ENCODE peak calls at places on chromosomes 7 and 10, in five cellular contexts. K is colonic mucosa, J is sigmoid colon, W is GM10248, T is spleen. A is an unnamed sample.

GRCh38 chr7:55099086-55099831 is 80.4 kb downstream of the EGFR start:
- DNase-seq in W (no peak), K (no peak), T (no peak), J (no peak), A (no peak)

GRCh38 chr7:55018361-55019328 is at the start of gene EGFR:
- DNase-seq in K (peak; percentile 89), W (peak; percentile 34), J (peak; percentile 94), T (peak; percentile 81), A (no peak)

GRCh38 chr10:108598320-108598695 is 1325.0 kb downstream of the XPNPEP1 start:
- DNase-seq in W (no peak), T (no peak), J (no peak), K (no peak), A (no peak)

GRCh38 chr10:18071591-18071990 is 68.6 kb upstream of the CACNB2 start:
- DNase-seq in K (no peak), J (no peak), T (no peak), W (no peak), A (no peak)

GRCh38 chr10:51397695-51398094 is 301.7 kb downstream of the CSTF2T start:
- DNase-seq in K (peak; percentile 82), J (peak; percentile 73), T (no peak), W (no peak), A (no peak)

GRCh38 chr7:158607563-158607962 is 19.9 kb upstream of the PTPRN2 start:
- DNase-seq in W (no peak), J (no peak), K (no peak), T (no peak), A (no peak)

GRCh38 chr10:44463511-44464121 is 78.7 kb upstream of the CXCL12 start:
- DNase-seq in T (no peak), W (no peak), K (no peak), J (no peak), A (no peak)

GRCh38 chr10:131127610-131128009 is 183.9 kb downstream of the TCERG1L start:
- DNase-seq in T (peak; percentile 64), J (no peak), K (no peak), W (no peak), A (no peak)

GRCh38 chr7:74223711-74224510 is 14.1 kb downstream of the LAT2 start:
- DNase-seq in T (no peak), J (no peak), K (peak; percentile 56), W (no peak), A (no peak)

GRCh38 chr7:149625339-149625946 is 127.8 kb upstream of the ZNF746 start:
- DNase-seq in T (peak; percentile 88), J (peak; percentile 81), K (peak; percentile 67), W (peak; percentile 73), A (peak; percentile 65)

GRCh38 chr10:120422459-120422858 is 34.6 kb upstream of the PLPP4 start:
- DNase-seq in K (no peak), T (no peak), W (no peak), J (no peak), A (no peak)

GRCh38 chr7:2315787-2316186 is 1.5 kb upstream of the SNX8 start:
- DNase-seq in T (no peak), W (no peak), K (no peak), J (no peak), A (no peak)

GRCh38 chr10:98033515-98033914 is 3.1 kb upstream of the CRTAC1 start:
- DNase-seq in K (no peak), W (no peak), J (no peak), T (no peak), A (no peak)

GRCh38 chr7:42692609-42693008 is 219.3 kb downstream of the C7orf25 start:
- DNase-seq in J (no peak), T (no peak), K (no peak), W (no peak), A (no peak)

GRCh38 chr10:14527134-14527780 is 196.5 kb upstream of the FRMD4A start:
- DNase-seq in W (no peak), J (no peak), T (no peak), K (no peak), A (no peak)

GRCh38 chr7:90931996-90932912 is 332.0 kb upstream of the FZD1 start:
- DNase-seq in J (no peak), K (no peak), T (no peak), W (peak; percentile 69), A (no peak)

GRCh38 chr7:132270517-132270916 is 305.8 kb downstream of the PLXNA4 start:
- DNase-seq in T (no peak), J (no peak), K (no peak), W (no peak), A (no peak)

GRCh38 chr7:50718876-50719275 is 63.8 kb downstream of the GRB10 start:
- DNase-seq in W (no peak), K (no peak), J (no peak), T (no peak), A (no peak)

GRCh38 chr7:50720295-50720694 is 62.4 kb downstream of the GRB10 start:
- DNase-seq in W (no peak), K (no peak), J (no peak), T (no peak), A (no peak)

GRCh38 chr7:50723888-50724287 is 58.8 kb downstream of the GRB10 start:
- DNase-seq in K (no peak), J (no peak), T (no peak), W (no peak), A (no peak)

GRCh38 chr7:50721160-50721559 is 61.5 kb downstream of the GRB10 start:
- DNase-seq in T (no peak), K (no peak), W (no peak), J (peak; percentile 75), A (no peak)

DNA sequence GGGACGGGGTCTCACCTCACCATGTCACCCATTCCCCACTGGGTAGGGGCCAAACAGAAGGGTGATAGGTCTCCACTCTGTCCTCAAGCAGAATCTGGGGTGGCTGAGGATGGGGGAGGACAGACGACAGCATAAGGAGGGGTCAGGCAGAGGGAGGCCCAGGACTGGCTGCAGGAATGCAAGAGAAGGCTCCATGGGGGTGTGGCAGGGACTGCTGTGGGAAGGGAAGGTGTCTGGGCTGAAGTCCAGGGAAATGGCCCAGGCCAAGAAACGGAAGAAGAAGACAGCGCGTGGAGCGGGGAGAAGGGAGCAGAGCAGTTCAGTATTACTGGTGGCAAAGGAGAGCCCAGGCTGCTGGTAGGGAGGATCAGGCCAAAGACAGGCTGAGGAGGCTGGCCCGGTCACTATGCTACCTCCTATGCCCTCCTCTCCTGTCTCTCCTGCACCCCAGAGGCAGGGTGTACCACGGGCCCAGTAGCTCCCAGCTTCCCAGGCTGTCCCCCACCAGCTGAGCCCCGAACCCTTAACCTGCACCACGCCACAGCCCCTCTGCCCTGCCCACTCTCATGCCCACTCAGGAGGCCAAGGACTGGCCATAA is 60.9 kb downstream of the GRB10 start:
- DNase-seq in J (no peak), T (peak; percentile 56), K (peak; percentile 45), W (no peak), A (peak; percentile 62)
- TF ChIP-seq CTCF in J (no peak), T (no peak), K (no peak), W (no peak), A (no peak)

DNA sequence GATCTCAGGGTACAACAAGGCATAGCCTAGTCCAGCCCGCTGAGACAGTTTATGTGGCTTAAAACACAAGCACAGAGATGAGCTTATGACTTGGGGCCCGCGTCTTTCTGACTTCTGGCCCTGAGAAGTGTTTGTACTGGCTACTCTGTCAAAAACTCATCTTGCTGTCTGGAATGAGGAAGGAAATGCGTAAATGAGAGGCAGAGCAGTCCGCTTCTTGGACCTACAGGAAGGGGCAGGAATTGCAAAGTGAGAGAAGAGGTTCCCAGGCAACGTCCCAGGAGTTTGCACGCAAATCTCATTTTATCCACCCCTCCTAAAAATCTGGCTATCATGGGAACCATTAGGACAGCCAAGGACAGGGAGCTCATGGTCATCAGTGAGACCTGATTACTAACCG is 5.5 kb downstream of the ANXA11 start:
- DNase-seq in J (no peak), K (peak; percentile 58), T (no peak), W (no peak), A (no peak)
- TF ChIP-seq CTCF in J (peak; percentile 12), K (no peak), T (peak; percentile 62), W (no peak), A (no peak)

DNA sequence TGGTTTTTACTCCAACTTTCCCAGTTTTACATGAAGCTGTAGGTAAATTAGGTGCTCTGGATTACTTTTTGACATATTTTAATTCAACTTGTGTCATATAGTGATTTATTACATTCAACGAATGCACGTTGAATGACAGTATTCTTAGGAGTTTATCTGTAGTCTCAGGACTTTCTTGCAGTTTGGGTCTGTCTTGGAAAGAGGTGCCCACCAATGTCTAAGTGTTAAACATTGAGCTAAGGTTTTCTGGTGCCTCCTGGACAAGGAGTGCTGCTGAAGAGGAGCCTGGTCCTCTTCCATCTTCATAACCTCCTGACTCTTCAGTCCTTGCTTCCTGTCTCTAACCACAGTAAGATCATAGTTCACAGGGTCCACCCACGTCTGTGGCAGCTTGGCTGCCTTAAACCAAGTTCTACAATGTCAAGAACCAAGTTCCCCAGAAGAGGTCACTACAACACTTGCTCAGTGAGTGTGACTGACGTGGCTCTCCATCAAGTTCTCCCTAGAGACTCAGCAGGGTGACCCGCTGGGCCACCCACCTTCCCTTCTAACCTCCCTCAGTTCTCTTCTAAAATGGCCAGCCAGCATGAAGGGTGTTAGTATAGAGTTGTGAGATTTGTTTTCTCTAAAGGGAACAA is 6.1 kb downstream of the NPY start:
- DNase-seq in W (peak; percentile 81), K (peak; percentile 21), J (no peak), T (no peak), A (peak; percentile 54)
- TF ChIP-seq CTCF in W (peak; percentile 57), K (no peak), J (no peak), T (peak; percentile 20), A (no peak)

GRCh38 chr7:120054376-120055100 is 218.4 kb upstream of the KCND2 start:
- DNase-seq in K (no peak), T (no peak), W (no peak), J (no peak), A (no peak)

GRCh38 chr7:120052884-120053382 is 220.0 kb upstream of the KCND2 start:
- DNase-seq in T (no peak), W (no peak), J (peak; percentile 77), K (no peak), A (no peak)

GRCh38 chr7:120056227-120056626 is 216.7 kb upstream of the KCND2 start:
- DNase-seq in T (no peak), W (no peak), J (no peak), K (no peak), A (no peak)

GRCh38 chr7:120055300-120055699 is 217.7 kb upstream of the KCND2 start:
- DNase-seq in T (no peak), W (no peak), J (no peak), K (no peak), A (no peak)

DNA sequence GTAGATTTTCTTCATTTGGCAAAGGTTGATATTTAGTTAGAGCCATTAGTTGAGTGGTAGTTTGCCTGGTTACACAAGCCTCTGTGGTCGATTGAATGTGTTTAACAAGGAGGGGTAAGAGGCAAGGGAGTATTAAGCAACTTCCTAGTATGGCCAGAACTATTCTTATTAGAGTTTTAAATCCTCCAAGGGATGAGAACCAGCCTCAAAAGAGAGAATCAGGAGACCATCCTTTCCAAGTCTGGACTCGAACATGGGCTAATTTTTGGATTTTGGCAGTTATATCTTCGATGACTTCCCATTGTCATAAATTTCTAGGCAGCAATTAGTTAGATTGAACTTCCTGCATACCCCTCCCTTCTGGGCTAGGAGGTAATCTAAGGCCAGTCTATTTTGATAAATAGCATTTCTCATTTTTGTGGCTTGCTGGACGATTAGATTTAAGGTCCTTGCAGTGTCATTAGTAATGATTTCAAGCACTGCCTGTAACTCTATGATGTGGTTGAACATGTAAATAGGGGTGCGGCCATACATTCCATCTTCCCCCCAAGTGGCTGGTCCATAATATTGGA is 219.5 kb upstream of the KCND2 start:
- DNase-seq in K (no peak), W (no peak), J (no peak), T (no peak), A (no peak)
- TF ChIP-seq CTCF in K (no peak), W (no peak), J (no peak), T (no peak), A (no peak)